ENCODE peak calls at places on chromosomes 6 and 20, in ten cellular contexts. S, J, Y, R, Q, W, U, X, B and C are unnamed samples.

GRCh38 chr6:52566853-52567279 is 10.0 kb downstream of the TRAM2 start:
- DNase-seq in W (peak; percentile 84), Y (no peak), X (no peak), J (no peak), R (no peak), S (no peak), Q (no peak), U (peak; percentile 69), B (peak; percentile 96), C (no peak)

GRCh38 chr6:2766767-2767314 is 1.6 kb downstream of the WRNIP1 start:
- DNase-seq in S (no peak), U (no peak), Y (no peak), B (peak; percentile 68), W (no peak), X (no peak), Q (no peak), J (no peak), R (no peak), C (no peak)

GRCh38 chr6:6565069-6565468 is 23.5 kb upstream of the LY86 start:
- DNase-seq in S (no peak), U (no peak), X (no peak), B (no peak), W (no peak), J (no peak), Q (no peak), R (no peak), Y (no peak), C (no peak)

GRCh38 chr6:39625209-39625608 is 100.0 kb downstream of the KIF6 start:
- DNase-seq in Y (no peak), U (no peak), J (no peak), S (no peak), R (no peak), W (no peak), Q (no peak), B (no peak), X (no peak), C (no peak)

GRCh38 chr6:107304421-107305025 is 154.8 kb downstream of the PDSS2 start:
- DNase-seq in W (peak; percentile 59), R (no peak), X (no peak), Q (no peak), B (no peak), S (no peak), U (no peak), Y (no peak), J (no peak), C (no peak)

GRCh38 chr6:84773431-84774173 is 9.2 kb upstream of the TBX18 start:
- DNase-seq in S (no peak), X (peak; percentile 34), W (no peak), U (no peak), R (no peak), J (no peak), B (peak; percentile 75), Y (peak; percentile 69), Q (no peak), C (no peak)

GRCh38 chr20:25277941-25278521 is 30.1 kb downstream of the PYGB start:
- DNase-seq in U (no peak), B (no peak), S (no peak), X (no peak), Y (no peak), W (no peak), Q (no peak), R (no peak), J (no peak), C (no peak)

GRCh38 chr6:112781236-112781635 is 434.1 kb downstream of the RFPL4B start:
- DNase-seq in W (peak; percentile 12), B (peak; percentile 11), X (no peak), R (peak; percentile 3), Y (no peak), J (no peak), S (no peak), U (no peak), Q (no peak), C (no peak)

GRCh38 chr6:17907467-17908229 is 79.8 kb downstream of the KIF13A start:
- DNase-seq in S (peak; percentile 82), Y (no peak), B (peak; percentile 100), U (peak; percentile 71), X (no peak), W (peak; percentile 97), J (peak; percentile 56), R (peak; percentile 10), Q (no peak), C (no peak)

GRCh38 chr20:36273414-36274247 is 32.5 kb upstream of the DLGAP4 start:
- DNase-seq in X (peak; percentile 44), Q (no peak), W (peak; percentile 44), R (peak; percentile 42), S (peak; percentile 12), Y (peak; percentile 44), B (peak; percentile 47), J (no peak), U (no peak), C (no peak)

GRCh38 chr20:31515775-31516107 is 1.5 kb downstream of the HM13 start:
- DNase-seq in Y (peak; percentile 30), S (no peak), J (no peak), R (peak; percentile 54), B (peak; percentile 26), U (no peak), X (no peak), Q (no peak), W (no peak), C (no peak)

GRCh38 chr20:17645546-17646208 is 36.4 kb downstream of the RRBP1 start:
- DNase-seq in B (peak; percentile 60), R (no peak), X (no peak), W (no peak), Q (no peak), U (no peak), Y (no peak), J (no peak), S (no peak), C (no peak)

GRCh38 chr6:128713461-128713860 is 169.5 kb upstream of the LAMA2 start:
- DNase-seq in S (no peak), B (peak; percentile 71), Y (no peak), R (no peak), W (no peak), J (no peak), U (no peak), X (no peak), Q (no peak), C (no peak)

GRCh38 chr6:45495404-45496084 is 117.8 kb upstream of the SUPT3H start:
- DNase-seq in J (no peak), S (no peak), Q (peak; percentile 44), B (no peak), R (no peak), Y (no peak), X (no peak), W (no peak), U (no peak), C (peak; percentile 48)

GRCh38 chr20:31720486-31721407 is 1.9 kb downstream of the BCL2L1 start:
- DNase-seq in Q (no peak), B (no peak), J (no peak), Y (peak; percentile 30), S (no peak), U (no peak), X (peak; percentile 42), R (peak; percentile 59), W (no peak), C (no peak)

GRCh38 chr6:138036955-138037592 is 70.1 kb downstream of the PERP start:
- DNase-seq in Y (no peak), J (no peak), U (peak; percentile 60), S (peak; percentile 36), X (no peak), Q (no peak), W (peak; percentile 10), B (peak; percentile 13), R (no peak), C (no peak)

GRCh38 chr6:6730831-6731230 is 142.3 kb downstream of the LY86 start:
- DNase-seq in Y (no peak), U (no peak), X (no peak), Q (no peak), R (no peak), B (peak; percentile 96), W (peak; percentile 86), S (no peak), J (peak; percentile 53), C (no peak)

GRCh38 chr6:111418971-111419693 is 63.9 kb downstream of the REV3L start:
- DNase-seq in U (no peak), S (no peak), Y (no peak), R (no peak), X (no peak), W (peak; percentile 78), Q (no peak), B (peak; percentile 73), J (no peak), C (no peak)

GRCh38 chr6:1988843-1989242 is 256.6 kb downstream of the GMDS start:
- DNase-seq in J (no peak), R (no peak), W (no peak), B (no peak), S (no peak), Y (no peak), Q (no peak), X (no peak), U (no peak), C (no peak)

GRCh38 chr6:140319209-140319608 is 944.8 kb upstream of the CITED2 start:
- DNase-seq in X (peak; percentile 10), Q (no peak), J (no peak), B (peak; percentile 43), R (peak; percentile 45), S (no peak), Y (no peak), W (no peak), U (no peak), C (no peak)

GRCh38 chr6:138378463-138378862 is 758 bp downstream of the SMIM28 start:
- DNase-seq in W (no peak), U (no peak), J (no peak), R (no peak), S (no peak), X (no peak), Y (peak; percentile 57), Q (no peak), B (no peak), C (no peak)

GRCh38 chr20:17934141-17934862 is 34.3 kb downstream of the SNX5 start:
- DNase-seq in Y (peak; percentile 66), X (no peak), R (no peak), S (no peak), Q (no peak), W (no peak), U (peak; percentile 28), B (no peak), J (no peak), C (no peak)

GRCh38 chr6:41846666-41847237 is 48.4 kb downstream of the USP49 start:
- DNase-seq in X (peak; percentile 64), B (peak; percentile 93), S (peak; percentile 84), R (peak; percentile 73), Q (peak; percentile 38), U (peak; percentile 71), Y (peak; percentile 81), W (peak; percentile 95), J (peak; percentile 73), C (peak; percentile 63)

GRCh38 chr6:164502838-164503237 is 806.6 kb downstream of the C6orf118 start:
- DNase-seq in X (no peak), Y (no peak), R (peak; percentile 35), W (peak; percentile 17), S (no peak), U (no peak), J (no peak), B (no peak), Q (no peak), C (no peak)

GRCh38 chr6:156068870-156069269 is 613.2 kb upstream of the NOX3 start:
- DNase-seq in X (no peak), S (no peak), U (no peak), J (no peak), Q (no peak), Y (no peak), R (no peak), W (no peak), B (no peak), C (peak; percentile 9)

GRCh38 chr6:13256614-13257013 is 71.7 kb downstream of the TBC1D7 start:
- DNase-seq in J (no peak), Y (no peak), S (no peak), X (no peak), R (no peak), U (no peak), W (no peak), B (no peak), Q (no peak), C (no peak)

GRCh38 chr20:45290677-45291355 is 15.8 kb upstream of the RBPJL start:
- DNase-seq in J (peak; percentile 86), Q (peak; percentile 44), S (peak; percentile 56), R (peak; percentile 66), B (peak; percentile 83), W (peak; percentile 77), Y (peak; percentile 89), U (peak; percentile 83), X (peak; percentile 82), C (peak; percentile 61)

GRCh38 chr6:741410-742339 is 48.7 kb upstream of the EXOC2 start:
- DNase-seq in R (no peak), W (no peak), Q (no peak), J (no peak), X (no peak), U (no peak), B (no peak), S (no peak), Y (no peak), C (no peak)